ENCODE peak calls at places on chromosome 10, in seven cellular contexts. R is GM23248; S is SK-N-SH; U is kidney; C is CD8-positive, alpha-beta memory T cell; O is fibroblast of lung; D is RWPE1. I is an unnamed sample.

GRCh38 chr10:69086131-69086530 is 1.8 kb upstream of the SRGN start:
- DNase-seq in O (no peak), S (no peak), U (no peak), D (no peak), R (peak; percentile 32), C (no peak), I (no peak)

GRCh38 chr10:28684986-28685580 is 7.8 kb downstream of the BAMBI start:
- DNase-seq in S (no peak), O (no peak), D (no peak), C (no peak), U (no peak), R (no peak), I (no peak)

GRCh38 chr10:49605939-49606509 is 4.1 kb upstream of the SLC18A3 start:
- DNase-seq in R (no peak), O (no peak), D (no peak), S (no peak), C (no peak), U (no peak), I (no peak)

GRCh38 chr10:93139059-93139658 is 65.5 kb downstream of the CYP26A1 start:
- DNase-seq in U (no peak), S (no peak), O (no peak), D (no peak), R (no peak), C (no peak), I (no peak)

GRCh38 chr10:95482501-95483248 is 78.5 kb downstream of the SORBS1 start:
- DNase-seq in U (no peak), C (no peak), S (no peak), D (no peak), R (peak; percentile 32), O (no peak), I (no peak)

GRCh38 chr10:100120550-100120949 is 38.9 kb upstream of the CPN1 start:
- DNase-seq in O (no peak), D (no peak), U (no peak), C (no peak), S (no peak), R (no peak), I (no peak)

GRCh38 chr10:3486346-3487065 is 298.5 kb downstream of the KLF6 start:
- DNase-seq in U (peak; percentile 94), O (no peak), S (peak; percentile 65), C (no peak), D (peak; percentile 94), R (peak; percentile 34), I (no peak)

GRCh38 chr10:78931333-78932083 is 137.3 kb upstream of the ZMIZ1 start:
- DNase-seq in S (peak; percentile 81), R (peak; percentile 94), U (no peak), D (no peak), O (peak; percentile 94), C (no peak), I (no peak)

GRCh38 chr10:131453772-131454634 is 142.5 kb upstream of the TCERG1L start:
- DNase-seq in U (peak; percentile 87), R (peak; percentile 60), S (peak; percentile 85), C (peak; percentile 11), D (peak; percentile 41), O (peak; percentile 2), I (peak; percentile 68)

GRCh38 chr10:76284351-76284750 is 852.9 kb downstream of the LRMDA start:
- DNase-seq in R (no peak), C (no peak), D (no peak), S (no peak), O (no peak), U (no peak), I (no peak)
- H3K27ac ChIP-seq in R (peak overlapping the region; percentile 28), C (no peak overlapping the region), D (no peak overlapping the region), S (no peak overlapping the region), O (no peak overlapping the region), U (no peak overlapping the region), I (no peak overlapping the region)

GRCh38 chr10:24305551-24306506 is 96.9 kb downstream of the KIAA1217 start:
- DNase-seq in C (no peak), O (peak; percentile 59), D (no peak), S (no peak), U (no peak), R (no peak), I (no peak)

GRCh38 chr10:24303522-24304310 is 94.8 kb downstream of the KIAA1217 start:
- DNase-seq in S (no peak), O (no peak), U (no peak), R (peak; percentile 23), D (no peak), C (no peak), I (no peak)

GRCh38 chr10:24307696-24308476 is 98.9 kb downstream of the KIAA1217 start:
- DNase-seq in C (no peak), O (no peak), R (no peak), S (no peak), D (no peak), U (no peak), I (no peak)

GRCh38 chr10:24307173-24307572 is 98.2 kb downstream of the KIAA1217 start:
- DNase-seq in R (no peak), S (no peak), U (no peak), O (no peak), D (no peak), C (no peak), I (no peak)

GRCh38 chr10:24306507-24306875 is 97.6 kb downstream of the KIAA1217 start:
- DNase-seq in S (no peak), U (no peak), C (no peak), R (peak; percentile 13), D (no peak), O (no peak), I (no peak)
- H3K27ac ChIP-seq in S (no peak overlapping the region), U (no peak overlapping the region), C (no peak overlapping the region), R (no peak overlapping the region), D (no peak overlapping the region), O (no peak overlapping the region), I (no peak overlapping the region)

GRCh38 chr10:62231371-62231770 is 37.3 kb downstream of the RTKN2 start:
- DNase-seq in C (no peak), S (no peak), D (peak; percentile 49), R (peak; percentile 84), U (no peak), O (peak; percentile 85), I (no peak)

GRCh38 chr10:62237506-62237905 is 31.1 kb downstream of the RTKN2 start:
- DNase-seq in C (no peak), S (no peak), R (no peak), D (no peak), U (no peak), O (no peak), I (no peak)

GRCh38 chr10:62231805-62232204 is 36.8 kb downstream of the RTKN2 start:
- DNase-seq in C (no peak), U (no peak), S (no peak), D (no peak), R (no peak), O (no peak), I (no peak)

GRCh38 chr10:62233494-62234283 is 35.0 kb downstream of the RTKN2 start:
- DNase-seq in D (no peak), C (no peak), O (no peak), R (peak; percentile 27), S (no peak), U (no peak), I (no peak)

DNA sequence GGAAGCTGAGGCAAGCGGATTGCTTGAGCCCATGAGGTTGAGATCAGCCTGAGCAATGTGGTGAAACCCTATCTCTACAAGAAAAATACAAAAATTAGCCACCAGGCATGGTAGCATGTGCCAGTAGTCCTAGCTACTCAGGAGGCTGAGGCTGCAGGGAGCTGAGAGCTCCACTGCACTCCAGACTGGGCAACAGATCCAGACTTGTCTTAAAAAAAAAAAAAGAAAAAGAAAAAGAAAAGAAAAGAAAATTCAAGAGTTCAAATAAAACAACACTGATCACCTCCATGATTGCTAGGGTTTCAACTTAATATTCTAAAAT is 34.4 kb downstream of the RTKN2 start:
- DNase-seq in C (no peak), R (no peak), U (no peak), D (no peak), S (no peak), O (no peak), I (no peak)
- H3K27ac ChIP-seq in C (no peak overlapping the region), R (no peak overlapping the region), U (no peak overlapping the region), D (no peak overlapping the region), S (peak overlapping the region; percentile 88), O (peak overlapping the region; percentile 43), I (no peak overlapping the region)

GRCh38 chr10:10798543-10799192 is 219.0 kb upstream of the CELF2 start:
- DNase-seq in C (no peak), S (no peak), D (no peak), U (no peak), R (peak; percentile 53), O (peak; percentile 24), I (peak; percentile 21)

GRCh38 chr10:10796061-10796773 is 221.5 kb upstream of the CELF2 start:
- DNase-seq in S (no peak), O (peak; percentile 73), R (peak; percentile 70), D (no peak), C (no peak), U (no peak), I (no peak)

GRCh38 chr10:10798021-10798420 is 219.7 kb upstream of the CELF2 start:
- DNase-seq in S (no peak), C (no peak), O (peak; percentile 45), R (peak; percentile 36), U (no peak), D (no peak), I (no peak)

GRCh38 chr10:10797467-10797866 is 220.2 kb upstream of the CELF2 start:
- DNase-seq in U (no peak), C (no peak), D (no peak), O (peak; percentile 18), S (no peak), R (peak; percentile 47), I (no peak)

DNA sequence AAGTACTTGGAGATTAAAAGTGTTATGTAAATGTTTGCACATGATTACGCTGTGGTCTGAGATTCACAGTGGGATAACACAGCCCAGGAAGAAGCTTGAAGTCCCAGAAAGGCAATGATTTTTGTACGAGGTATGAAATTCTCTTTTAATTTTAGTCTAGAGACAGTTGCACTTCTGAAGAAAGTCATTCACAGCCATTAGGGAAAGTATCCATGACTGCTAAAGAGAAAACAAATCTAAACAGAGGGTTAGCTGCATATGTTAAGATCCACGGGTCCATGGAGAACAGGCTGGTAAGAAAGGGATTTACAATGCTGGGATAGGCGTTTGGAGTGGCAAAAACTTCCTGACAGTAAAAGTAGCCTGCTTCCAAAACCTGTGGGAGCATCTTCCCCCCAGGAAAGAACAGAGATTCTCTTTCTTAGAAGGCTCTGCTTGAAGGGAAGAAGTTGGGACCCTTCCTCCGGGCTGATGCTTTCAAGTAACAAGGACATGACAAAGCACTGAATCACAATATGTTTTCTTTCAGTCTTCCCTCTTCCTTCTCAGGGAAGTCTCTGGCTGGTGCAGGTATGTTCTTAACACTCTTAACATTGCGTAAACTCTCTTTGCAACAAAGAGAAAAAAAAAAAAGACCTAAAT is 220.8 kb upstream of the CELF2 start:
- DNase-seq in S (no peak), U (no peak), O (peak; percentile 37), C (no peak), D (no peak), R (peak; percentile 65), I (no peak)
- H3K27ac ChIP-seq in S (no peak overlapping the region), U (no peak overlapping the region), O (peak overlapping the region; percentile 40), C (no peak overlapping the region), D (no peak overlapping the region), R (peak overlapping the region; percentile 71), I (peak overlapping the region; percentile 21)